ENCODE peak calls at places on chromosome 20, in five cellular contexts. One of them, this sample, is unnamed.

GRCh38 chr20:44001667-44002596 is 87.3 kb downstream of the TOX2 start:
- DNase-seq in astrocyte: no peak
- DNase-seq in fibroblast of lung: no peak
- DNase-seq in A673: no peak
- DNase-seq in tibial artery: no peak
- DNase-seq in this sample: no peak

GRCh38 chr20:47988601-47989116 is 203.4 kb upstream of the SULF2 start:
- DNase-seq in astrocyte: no peak
- DNase-seq in fibroblast of lung: no peak
- DNase-seq in A673: no peak
- DNase-seq in tibial artery: no peak
- DNase-seq in this sample: no peak

GRCh38 chr20:43894531-43894930 is 20.1 kb upstream of the TOX2 start:
- DNase-seq in astrocyte: no peak
- DNase-seq in fibroblast of lung: peak
- DNase-seq in A673: no peak
- DNase-seq in tibial artery: no peak
- DNase-seq in this sample: no peak

GRCh38 chr20:53950031-53950430 is 120.4 kb downstream of the BCAS1 start:
- DNase-seq in astrocyte: peak
- DNase-seq in fibroblast of lung: peak
- DNase-seq in A673: peak
- DNase-seq in tibial artery: no peak
- DNase-seq in this sample: peak

GRCh38 chr20:9594284-9594875 is 80.0 kb downstream of the LAMP5 start:
- DNase-seq in astrocyte: peak
- DNase-seq in fibroblast of lung: peak
- DNase-seq in A673: no peak
- DNase-seq in tibial artery: no peak
- DNase-seq in this sample: no peak

GRCh38 chr20:36491901-36492617 is 49.3 kb upstream of the MYL9 start:
- DNase-seq in astrocyte: no peak
- DNase-seq in fibroblast of lung: peak
- DNase-seq in A673: no peak
- DNase-seq in tibial artery: no peak
- DNase-seq in this sample: no peak

GRCh38 chr20:32972181-32973076 is 31.8 kb downstream of the SUN5 start:
- DNase-seq in astrocyte: no peak
- DNase-seq in fibroblast of lung: no peak
- DNase-seq in A673: no peak
- DNase-seq in tibial artery: peak
- DNase-seq in this sample: no peak

GRCh38 chr20:62651285-62652021 is 9.2 kb downstream of the SLCO4A1 start:
- DNase-seq in astrocyte: no peak
- DNase-seq in fibroblast of lung: no peak
- DNase-seq in A673: peak
- DNase-seq in tibial artery: peak
- DNase-seq in this sample: no peak

DNA sequence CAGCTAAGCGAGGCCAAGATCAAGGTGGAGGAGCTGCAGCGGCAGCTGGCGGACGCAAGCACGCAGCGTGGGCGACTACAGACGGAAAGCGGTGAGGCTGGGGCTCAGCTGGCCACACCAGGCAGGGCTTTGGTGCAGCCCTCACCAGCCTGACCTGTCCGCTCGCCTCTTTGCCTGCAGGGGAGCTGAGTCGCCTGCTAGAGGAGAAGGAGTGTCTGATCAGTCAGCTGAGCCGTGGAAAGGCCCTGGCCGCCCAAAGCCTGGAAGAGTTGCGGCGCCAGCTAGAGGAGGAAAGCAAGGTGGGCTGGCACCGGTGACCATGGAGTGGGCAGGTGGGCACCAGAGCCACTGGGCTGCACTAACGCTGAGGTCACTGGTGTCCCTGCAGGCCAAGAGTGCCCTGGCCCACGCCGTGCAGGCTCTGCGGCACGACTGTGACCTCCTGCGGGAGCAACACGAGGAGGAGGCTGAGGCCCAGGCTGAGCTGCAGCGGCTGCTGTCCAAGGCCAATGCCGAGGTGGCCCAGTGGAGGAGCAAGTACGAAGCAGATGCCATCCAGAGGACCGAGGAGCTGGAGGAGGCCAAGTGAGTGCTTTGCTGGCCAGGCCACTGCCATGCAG is 42.8 kb downstream of the MYH7B start:
- DNase-seq in astrocyte: no peak
- DNase-seq in fibroblast of lung: no peak
- DNase-seq in A673: no peak
- DNase-seq in tibial artery: no peak
- DNase-seq in this sample: no peak
- TF ChIP-seq CTCF in astrocyte: no peak
- TF ChIP-seq CTCF in fibroblast of lung: no peak
- TF ChIP-seq CTCF in A673: no peak
- TF ChIP-seq CTCF in tibial artery: no peak
- TF ChIP-seq CTCF in this sample: no peak

DNA sequence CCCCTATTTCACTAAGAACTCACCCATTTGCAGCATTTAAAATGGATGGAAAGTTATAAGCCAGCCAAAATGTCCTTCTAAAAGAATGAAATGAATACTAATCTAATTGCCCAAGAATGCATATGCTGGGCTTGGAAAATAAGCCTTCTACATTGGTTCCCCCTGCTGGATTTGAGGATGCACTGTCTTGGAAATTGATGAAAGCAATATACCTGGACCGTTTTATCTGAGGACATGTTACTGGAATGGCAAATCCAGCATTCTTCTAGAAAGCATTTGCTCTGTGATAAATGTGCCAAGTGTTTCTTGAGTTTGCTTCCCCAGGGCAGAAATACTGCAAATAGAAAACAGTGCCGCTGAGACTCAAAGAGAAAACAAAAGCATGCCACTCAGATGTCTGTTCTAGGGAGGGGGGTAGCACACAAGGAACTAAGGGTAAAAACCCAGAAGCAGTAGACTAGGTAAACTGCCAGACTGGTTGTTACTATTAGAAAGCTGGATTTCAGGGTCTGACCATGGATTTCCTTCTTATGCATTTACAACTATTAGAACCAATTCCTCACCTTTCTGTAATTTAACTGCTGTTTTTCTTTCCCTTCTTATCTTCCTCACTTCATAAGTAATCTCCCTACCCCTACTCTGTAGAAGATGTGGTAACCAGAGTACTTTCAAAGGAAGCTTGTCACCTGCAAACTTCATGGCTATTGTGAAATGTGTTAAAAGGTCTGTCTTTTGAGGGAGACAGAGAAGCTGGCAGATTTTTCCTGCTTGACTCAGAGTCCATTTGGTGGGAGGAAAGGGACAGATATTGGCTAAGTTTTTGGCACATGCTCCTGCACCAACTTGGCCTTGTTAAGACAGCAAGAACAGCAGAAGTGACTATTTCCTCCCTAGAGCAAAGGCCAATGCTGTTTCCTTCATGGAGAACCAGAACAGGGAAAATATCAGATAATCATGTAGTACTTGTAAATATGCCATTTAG is 642.6 kb downstream of the KIF16B start:
- DNase-seq in astrocyte: no peak
- DNase-seq in fibroblast of lung: peak
- DNase-seq in A673: no peak
- DNase-seq in tibial artery: no peak
- DNase-seq in this sample: no peak
- TF ChIP-seq CTCF in astrocyte: peak
- TF ChIP-seq CTCF in fibroblast of lung: peak
- TF ChIP-seq CTCF in A673: peak
- TF ChIP-seq CTCF in tibial artery: peak
- TF ChIP-seq CTCF in this sample: no peak

GRCh38 chr20:4563534-4563933 is 158.2 kb upstream of the PRND start:
- DNase-seq in astrocyte: peak
- DNase-seq in fibroblast of lung: peak
- DNase-seq in A673: peak
- DNase-seq in tibial artery: no peak
- DNase-seq in this sample: peak
- TF ChIP-seq CTCF in astrocyte: peak
- TF ChIP-seq CTCF in fibroblast of lung: peak
- TF ChIP-seq CTCF in A673: peak
- TF ChIP-seq CTCF in tibial artery: no peak
- TF ChIP-seq CTCF in this sample: peak

GRCh38 chr20:34875657-34876160 is 703 bp upstream of the ACSS2 start:
- DNase-seq in astrocyte: no peak
- DNase-seq in fibroblast of lung: no peak
- DNase-seq in A673: no peak
- DNase-seq in tibial artery: no peak
- DNase-seq in this sample: no peak
- TF ChIP-seq CTCF in astrocyte: no peak
- TF ChIP-seq CTCF in fibroblast of lung: peak
- TF ChIP-seq CTCF in A673: peak
- TF ChIP-seq CTCF in tibial artery: no peak
- TF ChIP-seq CTCF in this sample: peak

DNA sequence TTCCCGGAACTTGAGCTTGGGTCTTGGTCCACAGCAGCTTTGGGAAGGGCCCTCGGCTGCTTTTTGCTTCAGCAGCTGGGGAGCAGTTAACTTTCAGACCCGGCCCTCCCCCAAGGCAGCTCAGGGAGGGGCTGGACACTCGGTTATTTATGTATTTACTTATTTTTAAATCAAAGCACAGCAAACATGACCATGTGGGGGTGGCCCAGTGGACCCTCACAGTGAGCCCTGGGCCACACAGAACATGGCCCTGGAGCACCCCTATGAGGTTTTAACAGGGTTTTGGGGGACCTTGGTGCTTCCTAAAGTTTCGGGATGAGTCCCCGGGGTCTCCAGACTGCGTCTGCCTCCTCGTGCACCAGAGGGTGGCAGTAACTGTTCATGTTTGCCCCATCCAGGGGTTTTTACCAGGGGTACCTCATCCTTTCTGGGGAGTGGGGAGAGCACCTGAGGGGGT is 26.6 kb upstream of the NPBWR2 start:
- DNase-seq in astrocyte: no peak
- DNase-seq in fibroblast of lung: no peak
- DNase-seq in A673: peak
- DNase-seq in tibial artery: peak
- DNase-seq in this sample: no peak
- TF ChIP-seq CTCF in astrocyte: no peak
- TF ChIP-seq CTCF in fibroblast of lung: peak
- TF ChIP-seq CTCF in A673: peak
- TF ChIP-seq CTCF in tibial artery: no peak
- TF ChIP-seq CTCF in this sample: no peak

GRCh38 chr20:52004720-52005119 is 186.9 kb downstream of the ZFP64 start:
- DNase-seq in astrocyte: peak
- DNase-seq in fibroblast of lung: peak
- DNase-seq in A673: no peak
- DNase-seq in tibial artery: no peak
- DNase-seq in this sample: peak

GRCh38 chr20:52003976-52004375 is 187.6 kb downstream of the ZFP64 start:
- DNase-seq in astrocyte: no peak
- DNase-seq in fibroblast of lung: no peak
- DNase-seq in A673: peak
- DNase-seq in tibial artery: no peak
- DNase-seq in this sample: no peak

GRCh38 chr20:52003415-52003814 is 188.2 kb downstream of the ZFP64 start:
- DNase-seq in astrocyte: no peak
- DNase-seq in fibroblast of lung: no peak
- DNase-seq in A673: no peak
- DNase-seq in tibial artery: no peak
- DNase-seq in this sample: no peak

DNA sequence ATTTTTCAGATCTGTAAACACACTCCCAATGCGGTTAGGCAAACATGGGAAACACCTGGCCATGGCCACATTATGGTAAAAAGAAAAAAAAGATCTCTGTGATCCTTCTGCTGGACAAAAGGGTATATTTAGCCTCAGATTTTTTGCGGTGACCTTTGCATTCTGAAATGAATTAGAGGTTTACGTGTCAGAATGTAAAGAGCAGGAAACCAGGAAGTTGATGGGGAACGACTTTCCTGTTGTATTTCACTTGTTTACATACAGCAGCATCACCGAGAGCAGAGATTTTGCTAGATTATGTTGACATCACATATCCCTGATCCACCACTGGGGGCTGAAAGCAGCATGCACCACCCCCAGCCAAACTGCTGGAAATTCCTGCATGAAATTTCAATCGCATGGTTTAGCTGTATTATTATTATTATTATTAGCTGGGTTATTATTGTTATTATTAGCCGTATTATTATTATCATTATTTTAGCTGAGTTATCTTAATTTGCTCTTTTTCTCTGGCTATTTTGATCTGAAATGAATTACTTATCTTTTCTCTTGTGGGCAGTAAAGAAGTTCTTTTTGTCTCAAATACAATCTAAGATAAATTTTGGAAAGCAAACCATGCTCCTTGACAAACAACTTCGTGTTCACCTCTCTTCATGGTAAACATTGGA is 189.4 kb downstream of the ZFP64 start:
- DNase-seq in astrocyte: no peak
- DNase-seq in fibroblast of lung: peak
- DNase-seq in A673: peak
- DNase-seq in tibial artery: no peak
- DNase-seq in this sample: no peak
- TF ChIP-seq CTCF in astrocyte: peak
- TF ChIP-seq CTCF in fibroblast of lung: peak
- TF ChIP-seq CTCF in A673: peak
- TF ChIP-seq CTCF in tibial artery: no peak
- TF ChIP-seq CTCF in this sample: peak

DNA sequence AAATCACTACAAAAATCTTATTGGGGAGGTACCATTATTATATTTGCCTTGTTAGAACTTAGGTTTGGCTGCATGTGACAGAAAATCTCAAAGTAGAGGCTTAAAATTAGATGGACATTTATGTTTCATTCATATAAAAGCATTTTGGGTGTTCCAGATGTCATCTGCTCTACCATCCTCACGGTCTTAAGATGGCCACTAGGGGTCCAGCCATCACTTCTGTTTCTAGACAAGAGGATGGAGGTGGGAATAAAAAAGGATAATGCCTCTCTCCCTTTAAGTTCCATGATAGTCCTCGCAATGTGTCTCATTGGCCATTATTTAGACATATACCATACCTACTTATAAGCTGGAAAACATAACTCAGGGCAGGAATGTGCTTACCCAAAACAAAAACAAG is 929.5 kb downstream of the KIF16B start:
- DNase-seq in astrocyte: no peak
- DNase-seq in fibroblast of lung: no peak
- DNase-seq in A673: peak
- DNase-seq in tibial artery: no peak
- DNase-seq in this sample: peak
- TF ChIP-seq CTCF in astrocyte: peak
- TF ChIP-seq CTCF in fibroblast of lung: peak
- TF ChIP-seq CTCF in A673: peak
- TF ChIP-seq CTCF in tibial artery: no peak
- TF ChIP-seq CTCF in this sample: peak